ENCODE peak calls at places on chromosomes 5 and 9, in five cellular contexts. T, J, F, D and C are unnamed samples.

GRCh38 chr5:114152656-114153360 is 209.1 kb upstream of the KCNN2 start:
- DNase-seq in T (no peak), J (no peak), F (no peak), D (no peak), C (no peak)

GRCh38 chr9:1231998-1232919 is 182.1 kb downstream of the DMRT2 start:
- DNase-seq in T (no peak), J (no peak), F (no peak), D (peak), C (no peak)

GRCh38 chr9:68775003-68775730 is 70.1 kb downstream of the PIP5K1B start:
- DNase-seq in T (no peak), J (no peak), F (no peak), D (no peak), C (no peak)

GRCh38 chr5:142008813-142009212 is 4.0 kb downstream of the GNPDA1 start:
- DNase-seq in T (no peak), J (no peak), F (no peak), D (no peak), C (no peak)

GRCh38 chr5:102450313-102450990 is 48.3 kb downstream of the SLCO6A1 start:
- DNase-seq in T (no peak), J (no peak), F (no peak), D (no peak), C (no peak)

GRCh38 chr9:33366979-33367480 is 35.3 kb downstream of the AQP7 start:
- DNase-seq in T (no peak), J (no peak), F (no peak), D (no peak), C (no peak)

GRCh38 chr9:128629852-128630545 is 26.6 kb downstream of the DYNC2I2 start:
- DNase-seq in T (no peak), J (no peak), F (no peak), D (no peak), C (no peak)

GRCh38 chr9:114080773-114081440 is 2.8 kb upstream of the AMBP start:
- DNase-seq in T (no peak), J (no peak), F (no peak), D (no peak), C (no peak)

GRCh38 chr5:124697912-124698690 is 48.3 kb downstream of the ZNF608 start:
- DNase-seq in T (no peak), J (peak), F (no peak), D (no peak), C (no peak)

GRCh38 chr9:110410926-110411325 is 73.3 kb upstream of the TXNDC8 start:
- DNase-seq in T (no peak), J (no peak), F (no peak), D (no peak), C (no peak)

GRCh38 chr9:135108801-135109500 is 21.5 kb downstream of the OLFM1 start:
- DNase-seq in T (no peak), J (no peak), F (no peak), D (no peak), C (no peak)

GRCh38 chr5:14193496-14193895 is 50.4 kb downstream of the TRIO start:
- DNase-seq in T (no peak), J (no peak), F (no peak), D (no peak), C (no peak)

GRCh38 chr9:15121591-15121990 is 185.4 kb downstream of the TTC39B start:
- DNase-seq in T (no peak), J (no peak), F (no peak), D (no peak), C (no peak)

GRCh38 chr9:125506045-125506444 is 201.0 kb downstream of the MAPKAP1 start:
- DNase-seq in T (no peak), J (no peak), F (no peak), D (no peak), C (no peak)

GRCh38 chr5:34682926-34683623 is 26.9 kb downstream of the RAI14 start:
- DNase-seq in T (no peak), J (no peak), F (no peak), D (no peak), C (no peak)

GRCh38 chr9:32828861-32829260 is 45.5 kb downstream of the TMEM215 start:
- DNase-seq in T (no peak), J (no peak), F (no peak), D (no peak), C (no peak)